ENCODE peak calls at places on chromosome 10, in eight cellular contexts. E is HL-60; G is gastrocnemius medialis; W is ACHN; O is pancreas; N is left lobe of liver; I is activated naive CD8-positive, alpha-beta T cell treated with anti-CD3 and anti-CD28 coated beads for 36 hours; Y is NCI-H1092. L is an unnamed sample.
A peak's percentile ranks its signal among the peaks of the same experiment; 100 is the strongest.

GRCh38 chr10:102450374-102451104 is 804 bp downstream of the C10orf95 start:
- DNase-seq in N (peak; percentile 91), O (peak; percentile 89), W (peak; percentile 76), G (peak; percentile 42), E (peak; percentile 82), Y (peak; percentile 60), I (peak; percentile 93), L (peak; percentile 66)

GRCh38 chr10:89332718-89333281 is 5.0 kb downstream of the IFIT3 start:
- DNase-seq in Y (no peak), O (no peak), I (no peak), N (no peak), W (peak; percentile 32), E (no peak), G (no peak), L (no peak)

GRCh38 chr10:84205049-84205852 is 10.9 kb downstream of the CDHR1 start:
- DNase-seq in O (peak; percentile 20), W (peak; percentile 73), G (no peak), I (peak; percentile 59), Y (peak; percentile 1), N (no peak), E (peak; percentile 70), L (no peak)

GRCh38 chr10:122721111-122721510 is 21.5 kb upstream of the C10orf120 start:
- DNase-seq in N (no peak), E (no peak), O (peak; percentile 78), I (no peak), G (no peak), W (no peak), Y (no peak), L (no peak)

GRCh38 chr10:55641601-55642000 is 719.5 kb downstream of the ZWINT start:
- DNase-seq in Y (no peak), G (no peak), W (no peak), N (no peak), E (no peak), O (no peak), I (no peak), L (no peak)

GRCh38 chr10:61633665-61634064 is 29.1 kb upstream of the CABCOCO1 start:
- DNase-seq in Y (no peak), N (no peak), E (no peak), I (no peak), G (no peak), O (no peak), W (no peak), L (no peak)

GRCh38 chr10:132518572-132519381 is 18.8 kb upstream of the INPP5A start:
- DNase-seq in W (no peak), G (peak; percentile 65), Y (no peak), I (no peak), N (peak; percentile 92), E (no peak), O (peak; percentile 92), L (no peak)

GRCh38 chr10:84179059-84179710 is 5.6 kb downstream of the GPR15LG start:
- DNase-seq in E (no peak), N (no peak), W (peak; percentile 89), O (no peak), Y (peak; percentile 53), I (no peak), G (no peak), L (no peak)

GRCh38 chr10:125028291-125028867 is 86.5 kb downstream of the ZRANB1 start:
- DNase-seq in I (no peak), Y (no peak), G (no peak), W (no peak), E (no peak), O (no peak), N (no peak), L (no peak)

GRCh38 chr10:48672596-48673255 is 11.9 kb upstream of the WDFY4 start:
- DNase-seq in E (no peak), I (no peak), N (no peak), Y (no peak), W (no peak), O (no peak), G (no peak), L (no peak)

GRCh38 chr10:99234067-99234738 is 1.4 kb downstream of the HPSE2 start:
- DNase-seq in O (no peak), E (peak; percentile 87), I (peak; percentile 64), G (peak; percentile 6), N (no peak), W (no peak), Y (no peak), L (no peak)

GRCh38 chr10:21369697-21370096 is 155.8 kb downstream of the SKIDA1 start:
- DNase-seq in W (no peak), E (no peak), O (no peak), Y (no peak), G (no peak), I (no peak), N (no peak), L (no peak)

GRCh38 chr10:12501324-12501723 is 152.0 kb downstream of the CAMK1D start:
- DNase-seq in I (no peak), Y (no peak), O (no peak), G (no peak), W (no peak), N (no peak), E (no peak), L (no peak)

GRCh38 chr10:15363031-15363430 is 8.1 kb downstream of the FAM171A1 start:
- DNase-seq in N (no peak), O (no peak), E (no peak), G (no peak), Y (no peak), I (no peak), W (peak; percentile 24), L (no peak)

GRCh38 chr10:8420182-8420581 is 365.7 kb downstream of the GATA3 start:
- DNase-seq in O (no peak), N (no peak), E (no peak), Y (no peak), W (no peak), I (no peak), G (no peak), L (no peak)

GRCh38 chr10:70909326-70909935 is 21.1 kb upstream of the PCBD1 start:
- DNase-seq in Y (no peak), E (no peak), W (no peak), N (no peak), G (no peak), O (no peak), I (no peak), L (no peak)

GRCh38 chr10:115854740-115855435 is 418.1 kb downstream of the GFRA1 start:
- DNase-seq in G (no peak), Y (no peak), E (no peak), N (no peak), W (no peak), I (no peak), O (no peak), L (no peak)

GRCh38 chr10:69961168-69961863 is 91.3 kb upstream of the MACROH2A2 start:
- DNase-seq in Y (no peak), W (peak; percentile 12), G (no peak), N (no peak), E (no peak), O (no peak), I (no peak), L (no peak)

GRCh38 chr10:130127612-130128607 is 8.3 kb upstream of the GLRX3 start:
- DNase-seq in G (no peak), I (peak; percentile 52), O (peak; percentile 69), N (no peak), E (peak; percentile 41), Y (peak; percentile 46), W (peak; percentile 76), L (no peak)

GRCh38 chr10:86795353-86795752 is 38.9 kb downstream of the BMPR1A start:
- DNase-seq in Y (no peak), W (peak; percentile 41), N (no peak), O (no peak), G (no peak), I (no peak), E (no peak), L (no peak)

GRCh38 chr10:125006921-125007391 is 65.0 kb downstream of the ZRANB1 start:
- DNase-seq in I (no peak), G (no peak), E (no peak), O (no peak), N (no peak), Y (no peak), W (no peak), L (no peak)

GRCh38 chr10:121735248-121735647 is 137.0 kb upstream of the FGFR2 start:
- DNase-seq in W (no peak), G (no peak), O (no peak), I (no peak), Y (no peak), E (no peak), N (no peak), L (no peak)

GRCh38 chr10:132848306-132848705 is 62.4 kb upstream of the NKX6-2 start:
- DNase-seq in W (no peak), G (no peak), Y (no peak), O (no peak), E (peak; percentile 8), I (no peak), N (peak; percentile 30), L (no peak)

GRCh38 chr10:108783897-108784296 is 1139.4 kb downstream of the XPNPEP1 start:
- DNase-seq in O (peak; percentile 7), N (no peak), E (peak; percentile 54), G (no peak), W (peak; percentile 66), Y (no peak), I (no peak), L (no peak)

GRCh38 chr10:131211556-131211955 is 100.0 kb downstream of the TCERG1L start:
- DNase-seq in W (no peak), Y (no peak), O (no peak), N (no peak), G (no peak), I (no peak), E (no peak), L (no peak)

GRCh38 chr10:6416892-6417512 is 163.1 kb downstream of the PRKCQ start:
- DNase-seq in E (no peak), O (no peak), I (no peak), W (peak; percentile 53), G (no peak), N (no peak), Y (no peak), L (peak; percentile 29)

L was measured in NCI-H1048.